ENCODE peak calls at places on chromosome 12, in five cellular contexts. Z is stimulated activated CD8-positive, alpha-beta memory T cell treated with anti-CD3 and anti-CD28 coated beads, Interleukin-4, amount 100 ng/mL, for 48 hours; T is cerebellum; H is T-helper 2 cell; S is NCI-H510A treated with DMSO at 0.1 percent for 48 hours. I is an unnamed sample.

GRCh38 chr12:28899951-28900350 is 249.1 kb upstream of the FAR2 start:
- DNase-seq in T (no peak), H (no peak), S (no peak), Z (no peak), I (peak)

GRCh38 chr12:96249196-96250118 is 55.3 kb downstream of the ELK3 start:
- DNase-seq in Z (peak), S (no peak), H (no peak), T (peak), I (no peak)

GRCh38 chr12:15532364-15532977 is 210.2 kb downstream of the PTPRO start:
- DNase-seq in T (no peak), Z (peak), S (no peak), H (peak), I (no peak)

GRCh38 chr12:14260011-14260993 is 105.2 kb upstream of the ATF7IP start:
- DNase-seq in Z (no peak), S (peak), T (peak), H (no peak), I (peak)

GRCh38 chr12:32811686-32812392 is 56.1 kb upstream of the YARS2 start:
- DNase-seq in T (no peak), Z (no peak), S (no peak), H (no peak), I (no peak)

GRCh38 chr12:130754234-130755001 is 38.3 kb upstream of the RIMBP2 start:
- DNase-seq in S (no peak), H (no peak), T (no peak), Z (no peak), I (no peak)

GRCh38 chr12:852864-853263 is 96.6 kb downstream of the RAD52 start:
- DNase-seq in S (no peak), T (no peak), Z (no peak), H (no peak), I (no peak)

GRCh38 chr12:132842449-132843045 is 13.9 kb upstream of the GOLGA3 start:
- DNase-seq in S (no peak), H (no peak), T (no peak), Z (no peak), I (no peak)

GRCh38 chr12:48969847-48970701 is 1.5 kb downstream of the WNT10B start:
- DNase-seq in H (no peak), Z (peak), T (no peak), S (no peak), I (no peak)

GRCh38 chr12:52650520-52651081 is 1.4 kb downstream of the KRT2 start:
- DNase-seq in S (no peak), H (no peak), T (no peak), Z (peak), I (no peak)

GRCh38 chr12:121113057-121113456 is 19.6 kb upstream of the P2RX7 start:
- DNase-seq in S (no peak), H (no peak), Z (no peak), T (no peak), I (no peak)

GRCh38 chr12:15497621-15498285 is 175.4 kb downstream of the PTPRO start:
- DNase-seq in Z (no peak), H (no peak), T (no peak), S (no peak), I (no peak)

GRCh38 chr12:132775502-132776233 is 14.0 kb upstream of the ANKLE2 start:
- DNase-seq in T (no peak), S (no peak), H (no peak), Z (no peak), I (no peak)

GRCh38 chr12:82225871-82226270 is 132.3 kb downstream of the CCDC59 start:
- DNase-seq in T (no peak), S (no peak), H (no peak), Z (no peak), I (no peak)

GRCh38 chr12:128771681-128772080 is 52.1 kb downstream of the SLC15A4 start:
- DNase-seq in T (no peak), Z (no peak), H (no peak), S (no peak), I (no peak)

GRCh38 chr12:68406134-68406576 is 74.0 kb upstream of the MDM1 start:
- DNase-seq in H (no peak), T (peak), Z (no peak), S (peak), I (peak)

GRCh38 chr12:11154400-11154925 is 16.5 kb upstream of the SMIM10L1 start:
- DNase-seq in S (no peak), T (no peak), Z (no peak), H (no peak), I (no peak)

GRCh38 chr12:47812797-47813490 is 6.8 kb downstream of the HDAC7 start:
- DNase-seq in S (no peak), H (peak), T (peak), Z (peak), I (peak)

GRCh38 chr12:21509768-21510167 is 8.2 kb downstream of the GOLT1B start:
- DNase-seq in S (no peak), H (no peak), Z (no peak), T (no peak), I (no peak)

GRCh38 chr12:19688489-19688888 is 249.2 kb downstream of the AEBP2 start:
- DNase-seq in Z (no peak), H (no peak), T (no peak), S (no peak), I (no peak)

GRCh38 chr12:106586803-106587684 is 4.2 kb downstream of the RFX4 start:
- DNase-seq in S (no peak), Z (no peak), H (no peak), T (no peak), I (no peak)

GRCh38 chr12:6285063-6285477 is 25.4 kb upstream of the PLEKHG6 start:
- DNase-seq in S (peak), T (peak), Z (peak), H (peak), I (no peak)

GRCh38 chr12:111038941-111039340 is 118.6 kb upstream of the MYL2 start:
- DNase-seq in T (no peak), S (no peak), Z (no peak), H (no peak), I (no peak)

I was measured in BJ.